ENCODE peak calls at places on chromosome 14, in seven cellular contexts. S is mesendoderm, X is H9, I is H1, U is mesenchymal stem cell, F is IMR-90, L is trophoblast cell. P is an unnamed sample.

GRCh38 chr14:64387738-64388532 is at the start of gene MTHFD1:
- DNase-seq in S (peak), X (peak), I (peak), U (peak), F (peak), L (peak), P (peak)

GRCh38 chr14:70909788-70910614 is 2.7 kb downstream of the PCNX1 start:
- DNase-seq in S (peak), X (no peak), I (no peak), U (peak), F (no peak), L (no peak), P (no peak)

GRCh38 chr14:91872011-91872476 is 4.7 kb upstream of the TC2N start:
- DNase-seq in S (no peak), X (no peak), I (no peak), U (peak), F (no peak), L (no peak), P (no peak)

GRCh38 chr14:62661818-62662217 is 383.4 kb downstream of the KCNH5 start:
- DNase-seq in S (no peak), X (no peak), I (no peak), U (no peak), F (peak), L (no peak), P (no peak)

GRCh38 chr14:74954232-74954946 is 1.0 kb downstream of the PGF start:
- DNase-seq in S (no peak), X (no peak), I (no peak), U (peak), F (no peak), L (no peak), P (no peak)

GRCh38 chr14:20194101-20194500 is 3.4 kb downstream of the OR11G2 start:
- DNase-seq in S (no peak), X (no peak), I (no peak), U (no peak), F (no peak), L (no peak), P (no peak)

GRCh38 chr14:56659964-56660551 is 80.5 kb downstream of the TMEM260 start:
- DNase-seq in S (peak), X (no peak), I (no peak), U (peak), F (peak), L (peak), P (peak)

GRCh38 chr14:99300190-99300589 is 28.2 kb upstream of the BCL11B start:
- DNase-seq in S (no peak), X (no peak), I (peak), U (no peak), F (no peak), L (no peak), P (no peak)

GRCh38 chr14:61997146-61997545 is 234.9 kb downstream of the SNAPC1 start:
- DNase-seq in S (no peak), X (no peak), I (no peak), U (no peak), F (peak), L (no peak), P (no peak)

GRCh38 chr14:105702275-105702817 is 176.0 kb downstream of the TMEM121 start:
- DNase-seq in S (no peak), X (no peak), I (no peak), U (no peak), F (no peak), L (no peak), P (no peak)

GRCh38 chr14:96745500-96746051 is 51.6 kb upstream of the VRK1 start:
- DNase-seq in S (no peak), X (no peak), I (no peak), U (no peak), F (no peak), L (no peak), P (no peak)

GRCh38 chr14:96746101-96746500 is 51.1 kb upstream of the VRK1 start:
- DNase-seq in S (no peak), X (no peak), I (no peak), U (peak), F (no peak), L (no peak), P (no peak)

GRCh38 chr14:96747006-96747405 is 50.2 kb upstream of the VRK1 start:
- DNase-seq in S (no peak), X (no peak), I (no peak), U (no peak), F (no peak), L (no peak), P (no peak)

GRCh38 chr14:96747608-96748007 is 49.6 kb upstream of the VRK1 start:
- DNase-seq in S (no peak), X (no peak), I (no peak), U (no peak), F (no peak), L (no peak), P (no peak)

DNA sequence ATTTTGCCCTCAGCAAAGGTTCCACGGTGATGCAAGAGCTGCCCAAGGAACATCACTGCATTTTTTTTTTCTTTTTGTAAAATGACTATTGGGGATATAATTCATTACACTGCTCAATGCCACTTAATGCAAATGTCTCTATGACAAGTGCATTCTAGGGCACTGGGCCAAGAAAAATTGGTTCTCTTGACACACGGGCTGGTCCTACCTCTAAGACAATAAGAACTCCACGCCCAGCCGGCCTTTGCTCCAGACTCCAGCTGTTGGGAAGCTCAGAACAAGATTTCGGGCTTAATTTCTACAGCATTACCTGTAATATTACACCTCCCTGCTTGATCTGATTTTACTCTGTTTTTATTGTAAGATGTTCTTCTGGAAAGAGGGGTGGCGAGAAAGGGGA is 48.8 kb upstream of the VRK1 start:
- DNase-seq in S (no peak), X (no peak), I (no peak), U (no peak), F (no peak), L (no peak), P (no peak)
- H3K23ac ChIP-seq in S (no peak), X (no peak), I (no peak), U (no peak), F (no peak), L (no peak), P (no peak)

DNA sequence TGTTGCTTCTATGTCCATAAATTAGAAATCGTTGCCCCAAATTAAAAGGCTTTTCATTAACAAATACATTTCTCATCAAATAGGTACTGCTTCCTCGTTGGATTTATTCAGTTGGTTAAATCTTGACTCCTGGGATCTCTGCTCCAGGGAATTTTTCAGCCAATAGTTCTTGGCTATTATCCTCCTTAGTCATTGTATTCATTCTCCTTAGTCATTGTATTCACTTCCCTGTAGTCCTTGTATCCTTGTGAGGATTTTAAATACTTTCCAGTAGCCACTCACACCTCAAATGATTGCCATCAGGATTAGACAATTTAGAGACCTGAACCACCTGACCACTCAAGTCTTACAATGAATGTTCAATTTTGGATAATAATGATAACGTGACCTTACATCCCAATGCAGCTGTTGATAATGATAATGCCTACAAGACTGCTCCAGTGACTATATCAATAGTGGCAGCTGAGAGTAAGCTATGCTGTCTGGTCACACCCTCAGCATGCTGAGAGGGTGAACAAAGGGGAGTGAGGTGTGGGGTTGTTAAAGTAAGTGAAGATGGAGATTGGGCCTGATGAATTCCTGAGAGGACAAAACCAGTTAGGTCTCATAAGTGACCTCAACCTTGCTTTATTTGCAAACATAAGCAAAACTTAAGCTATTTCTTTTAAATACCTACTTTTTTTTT is 193.7 kb upstream of the RTL1 start:
- DNase-seq in S (peak), X (no peak), I (no peak), U (no peak), F (no peak), L (no peak), P (no peak)
- H3K18ac ChIP-seq in S (no peak), X (no peak), I (no peak), U (no peak), F (no peak), L (no peak), P (no peak)

DNA sequence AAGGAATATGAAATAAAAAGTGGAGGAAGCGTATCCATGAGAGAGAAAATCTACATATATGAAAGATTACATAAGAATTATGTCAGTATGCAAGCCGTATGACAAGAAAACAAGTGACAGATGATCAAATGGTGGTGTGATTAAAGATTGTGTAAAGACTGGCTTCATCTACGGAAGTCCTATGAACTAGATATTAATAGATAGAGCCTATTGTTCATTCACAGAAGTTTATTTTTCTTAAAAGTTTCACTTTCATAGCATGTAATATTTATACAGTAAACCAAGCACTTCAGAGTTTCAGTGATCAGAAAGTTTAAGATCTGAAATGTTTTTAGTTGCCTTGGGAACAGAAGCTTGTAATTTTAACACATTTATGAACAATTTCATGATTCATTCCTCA is 84.5 kb downstream of the VRK1 start:
- DNase-seq in S (no peak), X (no peak), I (no peak), U (no peak), F (no peak), L (no peak), P (no peak)
- H3K23ac ChIP-seq in S (no peak), X (no peak), I (no peak), U (no peak), F (no peak), L (no peak), P (no peak)

GRCh38 chr14:90663680-90664079 is 152.6 kb downstream of the TTC7B start:
- DNase-seq in S (no peak), X (no peak), I (peak), U (no peak), F (no peak), L (no peak), P (no peak)
- H3K18ac ChIP-seq in S (no peak), X (no peak), I (no peak), U (no peak), F (no peak), L (no peak), P (no peak)

DNA sequence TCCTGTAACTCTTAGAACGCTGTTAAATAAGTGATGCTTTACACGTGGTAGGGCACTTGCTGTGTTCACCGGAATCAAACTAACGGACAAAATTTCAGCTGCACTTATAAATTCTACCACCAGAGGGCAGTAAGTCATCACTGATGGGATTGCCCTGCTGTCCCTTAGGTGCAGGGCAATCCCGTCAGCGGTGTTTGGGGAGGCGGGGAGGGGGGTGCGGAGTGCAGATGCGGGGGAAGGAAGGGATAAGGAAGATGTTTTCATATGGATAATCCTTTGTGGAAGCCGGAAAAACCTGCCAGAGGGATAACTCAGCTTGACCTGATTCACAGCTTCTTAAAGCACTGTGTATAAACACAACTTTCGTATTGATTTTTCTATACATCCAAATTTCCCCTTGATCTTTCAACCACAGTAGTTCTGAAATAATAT is 21.7 kb upstream of the SLC10A1 start:
- DNase-seq in S (peak), X (peak), I (peak), U (peak), F (peak), L (peak), P (peak)
- H3K23ac ChIP-seq in S (no peak), X (no peak), I (no peak), U (no peak), F (no peak), L (no peak), P (no peak)